ENCODE peak calls at places on chromosomes 6 and 20, in seven cellular contexts. J, P, K, L, A, E and C are unnamed samples.

GRCh38 chr6:152313542-152314482 is 323.4 kb downstream of the SYNE1 start:
- DNase-seq in K (no peak), P (no peak), L (peak; percentile 55), J (no peak), E (no peak), A (no peak), C (no peak)

GRCh38 chr6:98847392-98847766 is 13.0 kb downstream of the POU3F2 start:
- DNase-seq in J (no peak), K (no peak), A (no peak), L (no peak), P (no peak), E (no peak), C (no peak)

GRCh38 chr20:52313335-52313963 is 121.9 kb upstream of the ZFP64 start:
- DNase-seq in E (no peak), J (no peak), A (no peak), L (peak; percentile 64), P (no peak), K (no peak), C (peak; percentile 10)

GRCh38 chr6:34792605-34793500 is 970 bp downstream of the BLTP3A start:
- DNase-seq in P (no peak), E (peak; percentile 67), A (peak; percentile 40), L (peak; percentile 80), K (peak; percentile 25), J (peak; percentile 69), C (peak; percentile 25)

GRCh38 chr6:26358511-26358981 is 6.5 kb upstream of the BTN3A2 start:
- DNase-seq in L (no peak), K (no peak), E (peak; percentile 89), J (no peak), A (no peak), P (no peak), C (no peak)

GRCh38 chr6:136959471-136959891 is 37.4 kb downstream of the SLC35D3 start:
- DNase-seq in K (peak; percentile 75), P (no peak), A (peak; percentile 34), E (no peak), L (no peak), J (no peak), C (no peak)

GRCh38 chr20:45833883-45834796 is 541 bp downstream of the SNX21 start:
- DNase-seq in A (peak; percentile 69), L (peak; percentile 77), K (peak; percentile 75), J (peak; percentile 90), P (peak; percentile 32), E (no peak), C (peak; percentile 91)

GRCh38 chr6:1145756-1146218 is 166.1 kb upstream of the FOXQ1 start:
- DNase-seq in K (no peak), J (no peak), A (no peak), L (no peak), E (no peak), P (no peak), C (no peak)

GRCh38 chr6:84055646-84056045 is 22.1 kb downstream of the MRAP2 start:
- DNase-seq in L (no peak), P (no peak), J (no peak), A (no peak), E (no peak), K (no peak), C (no peak)

GRCh38 chr20:7775072-7775471 is 165.2 kb downstream of the HAO1 start:
- DNase-seq in A (no peak), L (no peak), K (no peak), P (no peak), J (no peak), E (no peak), C (no peak)

GRCh38 chr6:8194499-8194898 is 92.2 kb upstream of the EEF1E1 start:
- DNase-seq in A (no peak), J (no peak), E (no peak), P (no peak), K (no peak), L (no peak), C (no peak)

GRCh38 chr6:143872211-143872610 is 7.9 kb downstream of the ZC2HC1B start:
- DNase-seq in L (peak; percentile 31), K (no peak), P (no peak), E (no peak), A (no peak), J (no peak), C (no peak)

GRCh38 chr20:38685853-38686473 is 38.3 kb upstream of the SLC32A1 start:
- DNase-seq in K (peak; percentile 12), E (peak; percentile 33), P (no peak), J (peak; percentile 46), L (peak; percentile 43), A (peak; percentile 28), C (peak; percentile 27)

GRCh38 chr20:25316506-25317190 is 68.8 kb downstream of the PYGB start:
- DNase-seq in J (peak; percentile 32), E (no peak), L (no peak), A (peak; percentile 16), P (no peak), K (peak; percentile 5), C (no peak)

GRCh38 chr6:51934098-51934497 is 153.3 kb downstream of the PKHD1 start:
- DNase-seq in J (no peak), E (peak; percentile 10), K (no peak), L (no peak), A (no peak), P (no peak), C (no peak)

GRCh38 chr6:166032366-166033171 is 135.1 kb downstream of the TBXT start:
- DNase-seq in P (no peak), A (no peak), E (no peak), K (peak; percentile 22), J (no peak), L (peak; percentile 97), C (no peak)

GRCh38 chr6:137150072-137150471 is 23.4 kb downstream of the IL22RA2 start:
- DNase-seq in P (no peak), E (peak; percentile 84), L (no peak), J (no peak), A (no peak), K (no peak), C (no peak)

GRCh38 chr6:111810321-111811235 is 62.7 kb downstream of the FYN start:
- DNase-seq in L (no peak), E (no peak), K (no peak), P (no peak), J (no peak), A (no peak), C (no peak)

GRCh38 chr20:22762576-22763256 is 178.3 kb upstream of the FOXA2 start:
- DNase-seq in L (peak; percentile 3), K (no peak), A (no peak), E (no peak), J (no peak), P (no peak), C (no peak)

GRCh38 chr6:28490191-28490890 is 25.3 kb downstream of the GPX6 start:
- DNase-seq in E (no peak), J (no peak), L (no peak), P (no peak), K (no peak), A (no peak), C (peak; percentile 49)

GRCh38 chr6:28488916-28489365 is 26.7 kb downstream of the GPX6 start:
- DNase-seq in A (no peak), P (no peak), J (no peak), K (no peak), L (peak; percentile 75), E (no peak), C (peak; percentile 64)

GRCh38 chr6:28491984-28492317 is 23.6 kb downstream of the GPX6 start:
- DNase-seq in K (no peak), J (no peak), A (no peak), L (no peak), E (no peak), P (no peak), C (no peak)

GRCh38 chr6:28486988-28487742 is 28.4 kb downstream of the GPX6 start:
- DNase-seq in L (no peak), J (no peak), K (no peak), A (no peak), P (no peak), E (no peak), C (no peak)

GRCh38 chr6:28489366-28490190 is 26.0 kb downstream of the GPX6 start:
- DNase-seq in A (peak; percentile 28), K (peak; percentile 41), E (no peak), J (no peak), P (no peak), L (peak; percentile 79), C (peak; percentile 86)
- H3K27ac ChIP-seq in A (no peak overlapping the region), K (no peak overlapping the region), E (no peak overlapping the region), J (no peak overlapping the region), P (peak overlapping the region; percentile 75), L (peak overlapping the region; percentile 59), C (peak overlapping the region; percentile 80)

DNA sequence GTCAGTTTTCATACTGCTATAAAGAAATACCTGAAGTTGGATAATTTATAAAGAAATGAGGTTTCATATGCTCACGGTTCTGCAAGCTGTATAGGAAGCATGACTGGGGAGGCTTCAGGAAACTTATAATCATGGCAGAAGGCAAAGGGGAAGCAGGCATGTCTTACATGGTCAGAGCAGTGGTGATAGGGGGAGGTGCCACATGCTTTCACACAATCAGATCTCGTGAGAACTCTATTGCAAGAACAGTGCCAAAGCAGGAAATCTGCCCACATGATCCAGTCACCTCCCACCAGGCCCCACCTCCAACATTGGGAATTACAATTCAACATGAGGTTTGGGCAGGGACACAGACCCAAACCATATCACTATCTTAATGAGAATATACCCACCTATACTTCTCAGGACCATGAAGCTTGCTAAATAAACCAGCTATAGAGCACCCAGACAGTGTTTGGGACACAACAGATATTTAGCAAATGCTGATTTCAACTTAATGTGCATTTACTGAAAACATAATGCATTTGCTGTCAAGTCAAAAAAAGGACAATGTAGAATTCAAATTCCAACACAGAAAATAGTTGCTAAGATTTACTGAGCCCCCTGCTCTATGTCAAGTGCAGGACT is 63.8 kb downstream of the TNFRSF21 start:
- DNase-seq in P (no peak), E (peak; percentile 82), K (no peak), L (peak; percentile 36), A (no peak), J (no peak), C (no peak)
- H3K4me3 ChIP-seq in P (no peak overlapping the region), E (peak overlapping the region; percentile 55), K (no peak overlapping the region), L (no peak overlapping the region), A (no peak overlapping the region), J (no peak overlapping the region), C (no peak overlapping the region)

GRCh38 chr20:2986466-2986865 is 57.0 kb upstream of the GNRH2 start:
- DNase-seq in E (no peak), J (no peak), P (no peak), L (peak; percentile 26), A (no peak), K (no peak), C (no peak)

GRCh38 chr20:2984028-2984501 is 59.4 kb upstream of the GNRH2 start:
- DNase-seq in A (no peak), K (no peak), E (peak; percentile 21), J (no peak), P (no peak), L (no peak), C (no peak)

GRCh38 chr20:2983508-2983907 is 59.9 kb upstream of the GNRH2 start:
- DNase-seq in A (no peak), P (no peak), K (no peak), J (no peak), L (no peak), E (no peak), C (no peak)

GRCh38 chr20:2981646-2982045 is 61.8 kb upstream of the GNRH2 start:
- DNase-seq in K (no peak), L (no peak), A (no peak), P (no peak), E (no peak), J (no peak), C (no peak)

GRCh38 chr20:2984956-2985661 is 58.3 kb upstream of the GNRH2 start:
- DNase-seq in K (no peak), E (no peak), J (no peak), L (peak; percentile 70), A (no peak), P (no peak), C (no peak)
- H3K27ac ChIP-seq in K (no peak overlapping the region), E (no peak overlapping the region), J (no peak overlapping the region), L (peak overlapping the region; percentile 28), A (no peak overlapping the region), P (no peak overlapping the region), C (no peak overlapping the region)

GRCh38 chr6:85674604-85675003 is 31.9 kb upstream of the SYNCRIP start:
- DNase-seq in K (no peak), A (no peak), J (no peak), L (no peak), P (no peak), E (peak; percentile 21), C (no peak)
- H3K4me3 ChIP-seq in K (no peak overlapping the region), A (no peak overlapping the region), J (peak overlapping the region; percentile 87), L (no peak overlapping the region), P (no peak overlapping the region), E (peak overlapping the region; percentile 97), C (no peak overlapping the region)